ENCODE peak calls at places on chromosomes 16 and 17, in five cellular contexts. S, V, T, J and F are unnamed samples.

GRCh38 chr16:19348578-19349315 is 63.2 kb downstream of the CLEC19A start:
- DNase-seq in S (peak), V (peak), T (peak), J (peak), F (peak)

GRCh38 chr17:18040287-18040858 is 1.2 kb downstream of the GID4 start:
- DNase-seq in S (no peak), T (no peak), J (no peak), V (no peak), F (no peak)

GRCh38 chr16:287298-287811 is 4.4 kb downstream of the PDIA2 start:
- DNase-seq in J (no peak), T (peak), S (no peak), V (no peak), F (no peak)

GRCh38 chr16:12951392-12951791 is 50.0 kb downstream of the SHISA9 start:
- DNase-seq in T (no peak), S (no peak), V (no peak), J (no peak), F (no peak)

GRCh38 chr16:53043462-53043861 is 9.2 kb downstream of the CHD9NB start:
- DNase-seq in T (no peak), J (peak), V (no peak), S (no peak), F (no peak)

GRCh38 chr17:75875182-75875939 is 3.0 kb downstream of the TRIM47 start:
- DNase-seq in S (no peak), V (no peak), J (no peak), T (no peak), F (no peak)

GRCh38 chr16:89864421-89864820 is 9.0 kb upstream of the TCF25 start:
- DNase-seq in J (no peak), V (no peak), S (no peak), T (no peak), F (no peak)

GRCh38 chr16:89695875-89696597 is 5.5 kb downstream of the SPATA2L start:
- DNase-seq in J (no peak), S (no peak), V (peak), T (no peak), F (no peak)

GRCh38 chr17:72381597-72382397 is 261.0 kb downstream of the SOX9 start:
- DNase-seq in V (no peak), S (no peak), T (no peak), J (peak), F (peak)

GRCh38 chr16:89317729-89318429 is 100.4 kb downstream of the ZNF778 start:
- DNase-seq in T (no peak), J (no peak), V (peak), S (no peak), F (no peak)

GRCh38 chr17:46722662-46723285 is 95.7 kb downstream of the WNT3 start:
- DNase-seq in T (no peak), V (no peak), J (no peak), S (no peak), F (no peak)

GRCh38 chr17:58120195-58120822 is 27.9 kb upstream of the OR4D1 start:
- DNase-seq in V (no peak), T (peak), J (peak), S (no peak), F (peak)

GRCh38 chr16:6482861-6483530 is 849.6 kb upstream of the RBFOX1 start:
- DNase-seq in V (peak), J (no peak), T (no peak), S (no peak), F (no peak)

GRCh38 chr17:77459018-77459755 is 318.4 kb downstream of the SEC14L1 start:
- DNase-seq in V (no peak), S (no peak), T (no peak), J (no peak), F (no peak)

GRCh38 chr16:56999409-57000270 is 10.3 kb downstream of the NLRC5 start:
- DNase-seq in V (no peak), J (no peak), T (no peak), S (no peak), F (no peak)

GRCh38 chr17:80878876-80879722 is 112.5 kb upstream of the CHMP6 start:
- DNase-seq in T (no peak), V (peak), S (no peak), J (no peak), F (no peak)

GRCh38 chr17:7208027-7208571 is 11.5 kb downstream of the DLG4 start:
- DNase-seq in S (no peak), J (peak), T (no peak), V (no peak), F (no peak)

GRCh38 chr17:35568561-35568960 is 7.9 kb upstream of the SLFN14 start:
- DNase-seq in J (peak), T (no peak), S (no peak), V (no peak), F (peak)

GRCh38 chr17:77096570-77097214 is 44.1 kb upstream of the SEC14L1 start:
- DNase-seq in J (no peak), V (no peak), T (no peak), S (no peak), F (peak)